ENCODE peak calls at places on chromosomes 12 and 14, in nine cellular contexts. E is BE2C, W is psoas muscle, K is hepatocyte, X is fibroblast of lung, J is HFF-Myc, I is AG04450, R is SK-N-SH, H is thyroid gland. O is an unnamed sample.

GRCh38 chr12:124940393-124941169 is 26.1 kb upstream of the UBC start:
- DNase-seq in W (peak; percentile 95), E (peak; percentile 87), K (peak; percentile 95), R (peak; percentile 82), H (peak; percentile 90), I (peak; percentile 74), J (peak; percentile 92), X (peak; percentile 88), O (peak; percentile 88)

GRCh38 chr14:97185186-97185585 is 388.0 kb downstream of the VRK1 start:
- DNase-seq in X (no peak), R (no peak), K (peak; percentile 38), W (no peak), E (no peak), H (no peak), J (no peak), I (no peak), O (peak; percentile 13)

GRCh38 chr14:68692216-68692615 is 100.7 kb downstream of the ZFP36L1 start:
- DNase-seq in I (no peak), K (no peak), R (no peak), W (peak; percentile 62), J (no peak), H (no peak), E (no peak), X (no peak), O (no peak)

GRCh38 chr14:37559386-37559785 is 35.7 kb downstream of the FOXA1 start:
- DNase-seq in K (no peak), W (no peak), H (no peak), E (no peak), J (no peak), R (no peak), X (no peak), I (no peak), O (no peak)

GRCh38 chr14:68621400-68622365 is 171.2 kb downstream of the ZFP36L1 start:
- DNase-seq in W (peak; percentile 62), J (no peak), X (peak; percentile 81), H (peak; percentile 55), I (peak; percentile 30), K (no peak), R (no peak), E (no peak), O (no peak)

GRCh38 chr12:78703820-78704525 is 160.6 kb upstream of the SYT1 start:
- DNase-seq in K (no peak), E (no peak), H (no peak), W (no peak), R (no peak), I (peak; percentile 48), X (peak; percentile 69), J (peak; percentile 24), O (peak; percentile 62)

GRCh38 chr14:62462996-62463395 is 582.3 kb downstream of the KCNH5 start:
- DNase-seq in W (no peak), E (no peak), H (no peak), R (no peak), I (no peak), K (no peak), X (peak; percentile 71), J (no peak), O (no peak)

GRCh38 chr12:4717806-4718205 is 2.4 kb upstream of the GALNT8 start:
- DNase-seq in H (no peak), W (no peak), R (no peak), K (no peak), E (no peak), J (no peak), I (no peak), X (no peak), O (no peak)

GRCh38 chr12:6735448-6736191 is 11.8 kb downstream of the COPS7A start:
- DNase-seq in J (no peak), R (peak; percentile 76), E (peak; percentile 72), K (peak; percentile 75), H (peak; percentile 78), I (no peak), X (peak; percentile 65), W (peak; percentile 83), O (peak; percentile 72)

GRCh38 chr14:80844872-80845271 is 96.7 kb downstream of the CEP128 start:
- DNase-seq in I (no peak), E (no peak), X (no peak), J (no peak), K (no peak), W (no peak), H (no peak), R (no peak), O (no peak)

GRCh38 chr12:46020768-46021167 is 30.4 kb upstream of the SCAF11 start:
- DNase-seq in W (no peak), X (no peak), R (no peak), K (no peak), J (no peak), E (no peak), H (no peak), I (no peak), O (no peak)

GRCh38 chr12:30622509-30622908 is 73.2 kb downstream of the IPO8 start:
- DNase-seq in K (no peak), W (no peak), X (peak; percentile 80), R (no peak), I (peak; percentile 23), J (no peak), E (no peak), H (no peak), O (peak; percentile 16)

GRCh38 chr14:24310666-24311604 is at the start of gene LTB4R:
- DNase-seq in R (no peak), X (peak; percentile 77), I (no peak), W (peak; percentile 89), J (no peak), E (no peak), H (peak; percentile 83), K (no peak), O (no peak)

GRCh38 chr14:24314377-24315193 is 3.3 kb downstream of the LTB4R start:
- DNase-seq in W (peak; percentile 53), H (no peak), X (no peak), J (no peak), K (no peak), I (no peak), E (no peak), R (no peak), O (no peak)

GRCh38 chr14:24313912-24314311 is 2.6 kb downstream of the LTB4R start:
- DNase-seq in E (no peak), I (no peak), K (no peak), J (no peak), R (no peak), X (no peak), W (no peak), H (no peak), O (no peak)

GRCh38 chr14:24311837-24312615 is 724 bp downstream of the LTB4R start:
- DNase-seq in I (no peak), K (no peak), H (peak; percentile 46), J (no peak), W (no peak), X (peak; percentile 29), R (no peak), E (no peak), O (no peak)

DNA sequence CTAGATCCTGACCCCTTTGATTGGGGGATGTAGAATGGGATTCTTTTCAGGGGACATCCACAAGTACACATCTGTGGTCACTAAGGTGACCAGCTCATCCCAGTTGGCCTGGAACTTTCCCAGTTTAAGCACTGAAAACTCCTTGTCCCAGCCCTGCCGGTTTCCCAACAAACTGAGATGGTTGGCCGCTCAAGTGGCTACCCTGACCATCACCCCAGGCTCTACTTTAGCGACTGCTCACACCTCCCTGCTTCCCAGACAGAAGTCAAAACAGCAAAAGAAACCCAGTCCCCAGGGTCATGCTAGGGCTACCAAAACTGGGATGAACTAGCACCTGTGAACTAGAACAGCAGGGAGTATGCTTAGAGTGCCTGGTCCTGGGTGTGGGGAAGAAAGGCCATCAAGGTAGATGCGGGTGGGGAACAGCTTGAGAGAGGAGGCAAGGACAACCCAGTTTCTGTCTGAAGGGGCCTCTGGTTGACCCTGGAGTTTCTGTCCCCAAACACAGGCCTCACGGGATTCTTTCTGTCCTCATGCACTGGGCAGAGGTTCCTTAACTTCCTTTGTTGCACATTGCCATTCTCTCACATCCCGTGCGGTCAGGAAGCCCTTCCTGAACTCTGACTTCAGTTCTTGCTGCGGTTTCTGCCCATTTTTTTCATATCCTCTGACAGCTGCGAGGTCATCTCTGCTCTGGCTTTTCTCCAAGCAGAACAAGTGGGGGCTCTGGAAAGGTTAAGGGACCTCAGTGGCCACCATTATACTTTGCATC is 1.6 kb downstream of the LTB4R start:
- DNase-seq in K (no peak), W (peak; percentile 53), H (peak; percentile 55), E (no peak), I (no peak), J (no peak), X (peak; percentile 34), R (no peak), O (no peak)
- TF ChIP-seq CTCF in K (no peak), W (no peak), H (no peak), E (no peak), I (no peak), J (no peak), X (no peak), R (no peak), O (no peak)

GRCh38 chr12:29148065-29148957 is 767 bp upstream of the FAR2 start:
- DNase-seq in R (peak; percentile 80), H (no peak), X (peak; percentile 53), I (no peak), E (peak; percentile 42), W (peak; percentile 55), J (peak; percentile 11), K (peak; percentile 19), O (no peak)
- TF ChIP-seq CTCF in R (peak; percentile 16), H (no peak), X (no peak), I (no peak), E (no peak), W (no peak), J (no peak), K (peak; percentile 14), O (no peak)

GRCh38 chr12:101597164-101597563 is 2.4 kb downstream of the MYBPC1 start:
- DNase-seq in R (no peak), E (no peak), K (no peak), J (no peak), X (no peak), I (no peak), H (no peak), W (no peak), O (no peak)
- TF ChIP-seq CTCF in R (no peak), E (no peak), K (no peak), J (no peak), X (no peak), I (no peak), H (no peak), W (no peak), O (no peak)

GRCh38 chr14:77028384-77029246 is at the start of gene IRF2BPL:
- DNase-seq in J (peak; percentile 93), R (peak; percentile 97), X (peak; percentile 99), E (peak; percentile 99), K (peak; percentile 100), W (peak; percentile 99), H (peak; percentile 99), I (peak; percentile 99), O (peak; percentile 96)

GRCh38 chr14:77026166-77026929 is 2.2 kb downstream of the IRF2BPL start:
- DNase-seq in X (peak; percentile 50), W (peak; percentile 71), J (no peak), I (no peak), H (peak; percentile 56), R (peak; percentile 55), K (peak; percentile 60), E (peak; percentile 54), O (no peak)

GRCh38 chr14:77026930-77027537 is 1.5 kb downstream of the IRF2BPL start:
- DNase-seq in K (peak; percentile 74), I (no peak), R (peak; percentile 72), J (no peak), W (peak; percentile 82), H (no peak), E (peak; percentile 68), X (peak; percentile 57), O (no peak)

GRCh38 chr14:77025744-77026165 is 2.8 kb downstream of the IRF2BPL start:
- DNase-seq in R (peak; percentile 58), I (no peak), W (no peak), K (no peak), X (no peak), H (peak; percentile 47), J (no peak), E (peak; percentile 45), O (no peak)

GRCh38 chr14:77027538-77028383 is 747 bp downstream of the IRF2BPL start:
- DNase-seq in X (peak; percentile 81), E (peak; percentile 79), I (no peak), K (peak; percentile 87), R (peak; percentile 82), J (no peak), W (peak; percentile 89), H (peak; percentile 86), O (no peak)
- TF ChIP-seq CTCF in X (peak; percentile 20), E (peak; percentile 18), I (peak; percentile 27), K (peak; percentile 26), R (peak; percentile 38), J (no peak), W (peak; percentile 13), H (no peak), O (peak; percentile 19)

O was measured in RWPE1.